ENCODE peak calls at places on chromosomes 2 and 18, in ten cellular contexts. C is kidney epithelial cell, D is T-helper 9 cell, X is putamen, V is brain pericyte, J is RPMI8226, N is left lung, R is iPS-NIHi11, S is dorsolateral prefrontal cortex, A is lower leg skin. E is an unnamed sample.

GRCh38 chr2:160613466-160614153 is 120.0 kb upstream of the RBMS1 start:
- DNase-seq in V (no peak), D (no peak), S (no peak), N (no peak), J (no peak), A (no peak), X (no peak), R (no peak), C (peak; percentile 54), E (no peak)

GRCh38 chr2:119106301-119106897 is 52.2 kb downstream of the C1QL2 start:
- DNase-seq in S (no peak), D (peak; percentile 3), C (no peak), V (no peak), X (no peak), A (no peak), N (no peak), R (peak; percentile 66), J (peak; percentile 66), E (no peak)

GRCh38 chr2:65344689-65345088 is 87.7 kb downstream of the SPRED2 start:
- DNase-seq in A (no peak), J (no peak), D (no peak), R (no peak), N (no peak), X (no peak), C (no peak), V (no peak), S (no peak), E (no peak)

GRCh38 chr2:68121873-68122679 is 35.6 kb upstream of the PNO1 start:
- DNase-seq in V (peak; percentile 47), X (peak; percentile 79), A (peak; percentile 87), D (peak; percentile 78), R (peak; percentile 87), J (peak; percentile 78), N (peak; percentile 84), S (peak; percentile 87), C (peak; percentile 45), E (peak; percentile 66)

GRCh38 chr2:70523996-70524965 is 29.3 kb downstream of the TGFA start:
- DNase-seq in A (peak; percentile 64), V (no peak), N (peak; percentile 86), J (no peak), S (no peak), R (peak; percentile 73), X (no peak), D (no peak), C (peak; percentile 88), E (no peak)

GRCh38 chr2:215059724-215060123 is 78.7 kb downstream of the ABCA12 start:
- DNase-seq in V (no peak), C (no peak), A (no peak), N (no peak), X (no peak), D (no peak), J (no peak), S (no peak), R (no peak), E (no peak)

GRCh38 chr2:134314656-134315377 is 60.9 kb downstream of the MGAT5 start:
- DNase-seq in C (no peak), N (no peak), D (no peak), J (no peak), R (no peak), A (no peak), V (no peak), S (no peak), X (no peak), E (no peak)

GRCh38 chr2:42897386-42897785 is 105.0 kb upstream of the HAAO start:
- DNase-seq in C (no peak), S (no peak), X (no peak), J (no peak), N (no peak), A (no peak), V (no peak), R (no peak), D (no peak), E (no peak)

GRCh38 chr2:141020346-141020745 is 1110.5 kb downstream of the LRP1B start:
- DNase-seq in J (no peak), S (no peak), N (no peak), V (no peak), D (no peak), A (no peak), R (no peak), X (no peak), C (no peak), E (no peak)

GRCh38 chr2:166031054-166031453 is 77.5 kb upstream of the TTC21B start:
- DNase-seq in J (no peak), A (no peak), S (no peak), R (no peak), N (no peak), C (peak; percentile 2), D (no peak), V (no peak), X (no peak), E (no peak)

GRCh38 chr2:11748018-11748860 is 1.8 kb downstream of the LPIN1 start:
- DNase-seq in S (no peak), J (peak; percentile 66), X (no peak), C (no peak), N (no peak), V (no peak), R (no peak), A (no peak), D (no peak), E (no peak)

GRCh38 chr2:38433607-38433975 is 56.5 kb upstream of the ATL2 start:
- DNase-seq in R (no peak), S (no peak), C (no peak), J (no peak), V (no peak), D (no peak), A (no peak), N (no peak), X (no peak), E (no peak)

GRCh38 chr2:61807036-61807757 is 46.7 kb downstream of the FAM161A start:
- DNase-seq in J (no peak), V (no peak), S (no peak), X (no peak), R (no peak), D (no peak), N (no peak), C (no peak), A (no peak), E (no peak)

GRCh38 chr2:219254590-219255219 is 987 bp upstream of the TUBA4A start:
- DNase-seq in S (no peak), X (no peak), D (peak; percentile 27), R (no peak), A (no peak), V (no peak), C (no peak), N (peak; percentile 44), J (peak; percentile 31), E (no peak)

GRCh38 chr2:7530001-7530400 is 612.8 kb downstream of the RNF144A start:
- DNase-seq in N (no peak), D (no peak), X (no peak), R (no peak), A (no peak), C (no peak), J (no peak), S (no peak), V (no peak), E (no peak)

GRCh38 chr2:85734015-85734414 is 19.8 kb upstream of the ATOH8 start:
- DNase-seq in A (no peak), S (no peak), D (no peak), X (no peak), V (no peak), N (no peak), C (no peak), J (no peak), R (no peak), E (no peak)

GRCh38 chr2:24621779-24622538 is 130.9 kb downstream of the NCOA1 start:
- DNase-seq in D (no peak), C (no peak), N (no peak), V (no peak), J (no peak), X (no peak), R (no peak), S (no peak), A (no peak), E (no peak)

GRCh38 chr2:15840173-15840572 is 100.2 kb upstream of the MYCN start:
- DNase-seq in N (no peak), X (no peak), R (no peak), A (no peak), D (no peak), V (no peak), S (no peak), J (no peak), C (peak; percentile 9), E (no peak)

GRCh38 chr2:169303579-169304285 is 58.6 kb downstream of the LRP2 start:
- DNase-seq in R (no peak), D (no peak), A (no peak), X (no peak), S (no peak), J (no peak), V (no peak), C (no peak), N (no peak), E (no peak)

GRCh38 chr18:8721716-8722115 is 16.4 kb downstream of the MTCL1 start:
- DNase-seq in C (no peak), R (no peak), N (no peak), A (no peak), V (no peak), S (no peak), J (no peak), X (no peak), D (no peak), E (no peak)

GRCh38 chr2:76128622-76129021 is 417.9 kb upstream of the GCFC2 start:
- DNase-seq in D (no peak), C (no peak), J (no peak), A (no peak), V (no peak), S (no peak), X (no peak), N (no peak), R (no peak), E (no peak)

GRCh38 chr2:226839960-226840359 is 4.1 kb downstream of the RHBDD1 start:
- DNase-seq in X (no peak), V (no peak), D (no peak), A (no peak), S (no peak), J (no peak), N (no peak), C (no peak), R (no peak), E (no peak)

GRCh38 chr2:85273732-85274731 is 53.8 kb downstream of the TGOLN2 start:
- DNase-seq in X (no peak), N (no peak), A (no peak), D (no peak), C (no peak), R (no peak), S (no peak), V (no peak), J (peak; percentile 35), E (no peak)

GRCh38 chr2:237223208-237223861 is 137.6 kb downstream of the COPS8 start:
- DNase-seq in D (no peak), C (peak; percentile 96), A (no peak), S (no peak), R (no peak), N (no peak), V (peak; percentile 90), X (no peak), J (no peak), E (no peak)

GRCh38 chr2:33531345-33532059 is 55.1 kb downstream of the RASGRP3 start:
- DNase-seq in J (no peak), D (no peak), N (no peak), S (no peak), C (no peak), V (no peak), X (no peak), A (no peak), R (no peak), E (no peak)

GRCh38 chr2:63226297-63226696 is 175.7 kb downstream of the OTX1 start:
- DNase-seq in A (no peak), X (no peak), D (no peak), S (no peak), C (no peak), N (no peak), V (no peak), J (no peak), R (no peak), E (no peak)

GRCh38 chr2:75865083-75865482 is 154.4 kb upstream of the GCFC2 start:
- DNase-seq in N (no peak), C (no peak), J (no peak), X (no peak), A (no peak), D (no peak), V (no peak), S (no peak), R (no peak), E (no peak)

GRCh38 chr2:96860065-96861029 is 2.5 kb upstream of the ANKRD39 start:
- DNase-seq in J (no peak), V (no peak), C (no peak), S (peak; percentile 50), X (no peak), N (no peak), D (no peak), R (no peak), A (no peak), E (no peak)

E was measured in T-helper 17 cell.